ENCODE peak calls at places on chromosomes 12 and 14, in four cellular contexts. One of them, this sample, is unnamed.
A peak's percentile ranks its signal among the peaks of the same experiment; 100 is the strongest.

GRCh38 chr12:103769240-103769945 is 71.6 kb downstream of the NT5DC3 start:
- DNase-seq in A549: no peak
- DNase-seq in GM12865: no peak
- DNase-seq in HCT116: no peak
- DNase-seq in this sample: no peak

GRCh38 chr12:109727746-109728726 is 14.4 kb downstream of the FAM222A start:
- DNase-seq in A549: no peak
- DNase-seq in HCT116: no peak
- DNase-seq in GM12865: no peak
- DNase-seq in this sample: no peak

GRCh38 chr14:37114039-37114438 is 58.4 kb downstream of the SLC25A21 start:
- DNase-seq in GM12865: no peak
- DNase-seq in A549: peak; percentile 6
- DNase-seq in HCT116: no peak
- DNase-seq in this sample: no peak

GRCh38 chr14:74619672-74620131 is 7.7 kb upstream of the LTBP2 start:
- DNase-seq in GM12865: no peak
- DNase-seq in A549: peak; percentile 84
- DNase-seq in HCT116: no peak
- DNase-seq in this sample: peak; percentile 75

GRCh38 chr14:24211311-24211710 is 2.0 kb downstream of the CHMP4A start:
- DNase-seq in A549: no peak
- DNase-seq in HCT116: no peak
- DNase-seq in GM12865: no peak
- DNase-seq in this sample: no peak

GRCh38 chr14:59246566-59246965 is 58.1 kb downstream of the DAAM1 start:
- DNase-seq in A549: no peak
- DNase-seq in HCT116: no peak
- DNase-seq in GM12865: no peak
- DNase-seq in this sample: no peak

GRCh38 chr14:67749341-67750110 is 47.8 kb downstream of the RDH12 start:
- DNase-seq in A549: no peak
- DNase-seq in HCT116: no peak
- DNase-seq in GM12865: no peak
- DNase-seq in this sample: no peak

GRCh38 chr12:110733089-110733715 is 9.5 kb downstream of the PPP1CC start:
- DNase-seq in HCT116: no peak
- DNase-seq in GM12865: no peak
- DNase-seq in A549: no peak
- DNase-seq in this sample: no peak

GRCh38 chr12:91335724-91336123 is 153.1 kb upstream of the DCN start:
- DNase-seq in GM12865: no peak
- DNase-seq in HCT116: no peak
- DNase-seq in A549: no peak
- DNase-seq in this sample: no peak

GRCh38 chr14:32217301-32217700 is 14.2 kb upstream of the RNU6-8 start:
- DNase-seq in A549: no peak
- DNase-seq in GM12865: peak; percentile 46
- DNase-seq in HCT116: no peak
- DNase-seq in this sample: no peak

GRCh38 chr12:27424631-27425230 is 21.8 kb upstream of the SMCO2 start:
- DNase-seq in A549: peak; percentile 62
- DNase-seq in GM12865: peak; percentile 42
- DNase-seq in HCT116: peak; percentile 49
- DNase-seq in this sample: peak; percentile 14

GRCh38 chr14:21748869-21749303 is 75.3 kb upstream of the OR4E1 start:
- DNase-seq in GM12865: peak; percentile 52
- DNase-seq in A549: peak; percentile 58
- DNase-seq in HCT116: peak; percentile 32
- DNase-seq in this sample: no peak

GRCh38 chr12:117485984-117486839 is 124.8 kb upstream of the NOS1 start:
- DNase-seq in HCT116: no peak
- DNase-seq in GM12865: no peak
- DNase-seq in A549: peak; percentile 90
- DNase-seq in this sample: no peak

GRCh38 chr12:46384451-46385301 is 12.1 kb upstream of the SLC38A2 start:
- DNase-seq in HCT116: no peak
- DNase-seq in A549: no peak
- DNase-seq in GM12865: no peak
- DNase-seq in this sample: no peak

GRCh38 chr14:61190341-61190740 is 90.8 kb downstream of the TMEM30B start:
- DNase-seq in GM12865: no peak
- DNase-seq in A549: no peak
- DNase-seq in HCT116: no peak
- DNase-seq in this sample: no peak

GRCh38 chr12:89770391-89770790 is 61.8 kb upstream of the ATP2B1 start:
- DNase-seq in HCT116: no peak
- DNase-seq in A549: no peak
- DNase-seq in GM12865: no peak
- DNase-seq in this sample: no peak

GRCh38 chr12:87820524-87821194 is 208.5 kb downstream of the C12orf50 start:
- DNase-seq in A549: peak; percentile 91
- DNase-seq in GM12865: no peak
- DNase-seq in HCT116: peak; percentile 64
- DNase-seq in this sample: no peak

GRCh38 chr12:25769076-25769945 is 189.2 kb upstream of the RASSF8 start:
- DNase-seq in GM12865: no peak
- DNase-seq in HCT116: no peak
- DNase-seq in A549: peak; percentile 40
- DNase-seq in this sample: peak; percentile 29

GRCh38 chr12:48680861-48681260 is 1.2 kb downstream of the KANSL2 start:
- DNase-seq in GM12865: no peak
- DNase-seq in HCT116: no peak
- DNase-seq in A549: no peak
- DNase-seq in this sample: no peak

GRCh38 chr12:48681416-48681737 is 661 bp downstream of the KANSL2 start:
- DNase-seq in A549: peak; percentile 42
- DNase-seq in GM12865: peak; percentile 48
- DNase-seq in HCT116: no peak
- DNase-seq in this sample: no peak

GRCh38 chr12:48681738-48682532 is at the start of gene KANSL2:
- DNase-seq in GM12865: peak; percentile 99
- DNase-seq in A549: peak; percentile 99
- DNase-seq in HCT116: peak; percentile 95
- DNase-seq in this sample: peak; percentile 97

GRCh38 chr12:48677782-48678181 is 4.3 kb downstream of the KANSL2 start:
- DNase-seq in GM12865: no peak
- DNase-seq in HCT116: no peak
- DNase-seq in A549: no peak
- DNase-seq in this sample: no peak

GRCh38 chr12:48678561-48679185 is 3.4 kb downstream of the KANSL2 start:
- DNase-seq in HCT116: no peak
- DNase-seq in A549: no peak
- DNase-seq in GM12865: no peak
- DNase-seq in this sample: no peak
- H3K4me3 ChIP-seq in HCT116: no peak overlapping the region
- H3K4me3 ChIP-seq in A549: no peak overlapping the region
- H3K4me3 ChIP-seq in GM12865: no peak overlapping the region
- H3K4me3 ChIP-seq in this sample: peak overlapping the region; percentile 95

GRCh38 chr12:1519642-1520041 is 74.7 kb downstream of the FBXL14 start:
- DNase-seq in GM12865: no peak
- DNase-seq in A549: no peak
- DNase-seq in HCT116: no peak
- DNase-seq in this sample: no peak
- H3K4me3 ChIP-seq in GM12865: no peak overlapping the region
- H3K4me3 ChIP-seq in A549: no peak overlapping the region
- H3K4me3 ChIP-seq in HCT116: no peak overlapping the region
- H3K4me3 ChIP-seq in this sample: no peak overlapping the region

GRCh38 chr12:2999265-2999841 is 40.2 kb downstream of the TEAD4 start:
- DNase-seq in A549: no peak
- DNase-seq in GM12865: no peak
- DNase-seq in HCT116: no peak
- DNase-seq in this sample: no peak
- H3K4me3 ChIP-seq in A549: no peak overlapping the region
- H3K4me3 ChIP-seq in GM12865: no peak overlapping the region
- H3K4me3 ChIP-seq in HCT116: no peak overlapping the region
- H3K4me3 ChIP-seq in this sample: no peak overlapping the region

GRCh38 chr14:104682107-104682593 is 7.3 kb upstream of the INF2 start:
- DNase-seq in A549: peak; percentile 76
- DNase-seq in GM12865: no peak
- DNase-seq in HCT116: no peak
- DNase-seq in this sample: no peak
- H3K4me3 ChIP-seq in A549: peak overlapping the region; percentile 38
- H3K4me3 ChIP-seq in GM12865: no peak overlapping the region
- H3K4me3 ChIP-seq in HCT116: peak overlapping the region; percentile 48
- H3K4me3 ChIP-seq in this sample: peak overlapping the region; percentile 20

GRCh38 chr14:69672372-69672771 is 61.0 kb downstream of the SUSD6 start:
- DNase-seq in HCT116: no peak
- DNase-seq in GM12865: no peak
- DNase-seq in A549: no peak
- DNase-seq in this sample: no peak

GRCh38 chr14:69673099-69673498 is 61.7 kb downstream of the SUSD6 start:
- DNase-seq in HCT116: no peak
- DNase-seq in A549: no peak
- DNase-seq in GM12865: peak; percentile 84
- DNase-seq in this sample: no peak

GRCh38 chr14:69674546-69675245 is 63.3 kb downstream of the SUSD6 start:
- DNase-seq in HCT116: no peak
- DNase-seq in GM12865: no peak
- DNase-seq in A549: no peak
- DNase-seq in this sample: no peak

GRCh38 chr14:69675246-69675583 is 63.8 kb downstream of the SUSD6 start:
- DNase-seq in A549: no peak
- DNase-seq in GM12865: no peak
- DNase-seq in HCT116: no peak
- DNase-seq in this sample: no peak

DNA sequence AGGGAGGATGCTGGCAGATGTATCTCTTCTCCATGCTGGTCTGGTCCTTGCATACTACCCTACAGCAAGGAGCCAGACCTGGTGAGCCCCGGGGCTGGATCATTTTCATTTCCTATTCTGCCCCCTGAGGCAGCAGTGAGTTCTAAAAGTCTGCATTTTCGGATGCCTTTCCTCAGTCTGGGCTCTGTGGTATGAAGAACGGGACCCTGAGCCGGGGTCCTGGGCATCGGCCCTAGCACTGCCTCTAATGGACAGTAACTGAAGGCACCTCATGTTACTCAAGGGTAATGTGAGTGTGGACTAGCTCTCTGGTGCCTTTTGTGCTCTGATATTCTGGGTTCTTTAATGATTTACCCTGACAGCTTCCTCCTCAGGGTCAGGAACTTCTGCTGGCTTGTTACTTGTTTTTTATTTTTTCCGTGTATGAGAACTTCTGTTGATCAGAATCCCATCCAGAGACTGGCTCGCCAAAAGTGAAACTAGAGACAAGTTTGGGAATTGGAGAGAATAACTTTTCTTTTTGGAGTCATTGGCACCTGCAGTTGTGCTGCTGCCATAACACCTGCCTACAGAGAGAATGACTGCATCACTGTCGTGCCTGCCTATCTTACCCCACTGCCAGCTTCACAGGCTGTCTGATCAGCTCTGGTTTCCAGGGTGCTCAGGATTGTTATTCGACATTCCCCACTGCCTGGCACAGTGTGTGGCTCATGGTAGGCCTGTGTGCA is 62.3 kb downstream of the SUSD6 start:
- DNase-seq in GM12865: no peak
- DNase-seq in HCT116: no peak
- DNase-seq in A549: no peak
- DNase-seq in this sample: no peak
- H3K4me3 ChIP-seq in GM12865: no peak overlapping the region
- H3K4me3 ChIP-seq in HCT116: no peak overlapping the region
- H3K4me3 ChIP-seq in A549: no peak overlapping the region
- H3K4me3 ChIP-seq in this sample: no peak overlapping the region

GRCh38 chr14:53850714-53851296 is 105.8 kb downstream of the BMP4 start:
- DNase-seq in HCT116: peak; percentile 40
- DNase-seq in GM12865: no peak
- DNase-seq in A549: peak; percentile 75
- DNase-seq in this sample: peak; percentile 51

GRCh38 chr14:53848851-53849250 is 107.8 kb downstream of the BMP4 start:
- DNase-seq in GM12865: no peak
- DNase-seq in A549: peak; percentile 30
- DNase-seq in HCT116: peak; percentile 41
- DNase-seq in this sample: no peak

GRCh38 chr14:53855127-53855526 is 101.5 kb downstream of the BMP4 start:
- DNase-seq in GM12865: no peak
- DNase-seq in A549: peak; percentile 46
- DNase-seq in HCT116: no peak
- DNase-seq in this sample: no peak

GRCh38 chr14:53849549-53849948 is 107.1 kb downstream of the BMP4 start:
- DNase-seq in A549: no peak
- DNase-seq in HCT116: no peak
- DNase-seq in GM12865: no peak
- DNase-seq in this sample: no peak

DNA sequence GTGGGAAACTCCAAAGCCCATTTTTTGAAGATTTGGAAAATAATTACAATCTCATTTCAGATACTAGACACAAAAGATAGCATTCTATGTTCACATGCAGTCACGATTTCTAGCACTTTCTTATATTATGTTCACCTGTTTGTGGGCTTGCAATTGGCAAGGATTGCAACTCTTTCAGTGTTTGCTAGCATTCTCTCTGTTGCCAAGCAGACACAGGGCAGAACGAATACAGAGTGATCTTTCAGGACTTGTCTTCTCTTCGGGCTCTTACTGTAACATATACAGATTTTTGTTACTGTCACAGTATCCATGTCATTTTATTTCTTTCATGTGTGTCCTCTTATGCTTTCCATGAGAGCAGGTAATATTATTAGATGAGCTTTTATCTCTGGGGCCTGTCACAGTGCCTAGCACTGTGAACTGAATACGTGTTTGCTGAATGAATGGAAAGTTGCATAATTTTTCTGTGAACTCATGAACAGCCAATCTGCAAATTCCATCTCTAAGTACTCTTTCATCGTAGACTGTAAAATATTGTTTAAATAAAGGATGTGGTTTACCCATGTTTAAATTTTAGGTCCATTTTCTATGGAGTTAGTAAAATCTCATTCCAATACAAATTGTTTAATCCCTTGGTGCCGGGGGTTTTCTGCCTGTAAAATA is 105.1 kb downstream of the BMP4 start:
- DNase-seq in GM12865: no peak
- DNase-seq in A549: no peak
- DNase-seq in HCT116: no peak
- DNase-seq in this sample: no peak
- H3K4me3 ChIP-seq in GM12865: no peak overlapping the region
- H3K4me3 ChIP-seq in A549: peak overlapping the region; percentile 19
- H3K4me3 ChIP-seq in HCT116: peak overlapping the region; percentile 18
- H3K4me3 ChIP-seq in this sample: no peak overlapping the region

GRCh38 chr12:108254030-108254429 is 85.1 kb downstream of the CMKLR1 start:
- DNase-seq in GM12865: no peak
- DNase-seq in A549: no peak
- DNase-seq in HCT116: no peak
- DNase-seq in this sample: no peak

GRCh38 chr12:108253540-108253939 is 85.6 kb downstream of the CMKLR1 start:
- DNase-seq in HCT116: no peak
- DNase-seq in GM12865: no peak
- DNase-seq in A549: no peak
- DNase-seq in this sample: no peak

GRCh38 chr12:108257610-108258106 is 81.5 kb downstream of the CMKLR1 start:
- DNase-seq in A549: no peak
- DNase-seq in HCT116: no peak
- DNase-seq in GM12865: no peak
- DNase-seq in this sample: no peak

GRCh38 chr12:108257004-108257403 is 82.1 kb downstream of the CMKLR1 start:
- DNase-seq in GM12865: no peak
- DNase-seq in A549: no peak
- DNase-seq in HCT116: no peak
- DNase-seq in this sample: no peak

GRCh38 chr12:108255203-108255602 is 83.9 kb downstream of the CMKLR1 start:
- DNase-seq in A549: no peak
- DNase-seq in HCT116: no peak
- DNase-seq in GM12865: no peak
- DNase-seq in this sample: no peak
- H3K4me3 ChIP-seq in A549: no peak overlapping the region
- H3K4me3 ChIP-seq in HCT116: no peak overlapping the region
- H3K4me3 ChIP-seq in GM12865: no peak overlapping the region
- H3K4me3 ChIP-seq in this sample: no peak overlapping the region

GRCh38 chr12:116169071-116169470 is 108.4 kb downstream of the MED13L start:
- DNase-seq in HCT116: no peak
- DNase-seq in A549: no peak
- DNase-seq in GM12865: no peak
- DNase-seq in this sample: no peak
- H3K4me3 ChIP-seq in HCT116: no peak overlapping the region
- H3K4me3 ChIP-seq in A549: no peak overlapping the region
- H3K4me3 ChIP-seq in GM12865: no peak overlapping the region
- H3K4me3 ChIP-seq in this sample: no peak overlapping the region